ENCODE peak calls at places on chromosomes 11 and 22, in ten cellular contexts. One of them, this sample, is unnamed.

GRCh38 chr22:44497218-44497903 is 672 bp downstream of the RTL6 start:
- DNase-seq in skeletal muscle cell: no peak
- DNase-seq in choroid plexus epithelial cell: peak; percentile 16
- DNase-seq in breast epithelium: no peak
- DNase-seq in fibroblast of the aortic adventitia: no peak
- DNase-seq in dermis blood vessel endothelial cell: peak; percentile 41
- DNase-seq in LHCN-M2: peak; percentile 31
- DNase-seq in substantia nigra: no peak
- DNase-seq in A549: no peak
- DNase-seq in neuronal stem cell: peak; percentile 9
- DNase-seq in this sample: no peak

GRCh38 chr11:31824791-31825452 is 13.8 kb upstream of the PAX6 start:
- DNase-seq in A549: no peak
- DNase-seq in neuronal stem cell: no peak
- DNase-seq in dermis blood vessel endothelial cell: no peak
- DNase-seq in substantia nigra: no peak
- DNase-seq in LHCN-M2: no peak
- DNase-seq in fibroblast of the aortic adventitia: no peak
- DNase-seq in choroid plexus epithelial cell: no peak
- DNase-seq in skeletal muscle cell: no peak
- DNase-seq in breast epithelium: no peak
- DNase-seq in this sample: no peak

GRCh38 chr11:2419638-2420501 is 19.3 kb downstream of the TSSC4 start:
- DNase-seq in skeletal muscle cell: peak; percentile 28
- DNase-seq in LHCN-M2: peak; percentile 59
- DNase-seq in substantia nigra: peak; percentile 64
- DNase-seq in choroid plexus epithelial cell: peak; percentile 86
- DNase-seq in dermis blood vessel endothelial cell: peak; percentile 87
- DNase-seq in neuronal stem cell: peak; percentile 69
- DNase-seq in A549: peak; percentile 85
- DNase-seq in breast epithelium: peak; percentile 64
- DNase-seq in fibroblast of the aortic adventitia: peak; percentile 82
- DNase-seq in this sample: peak; percentile 29

GRCh38 chr11:35541621-35542375 is 16.4 kb upstream of the PAMR1 start:
- DNase-seq in fibroblast of the aortic adventitia: peak; percentile 99
- DNase-seq in breast epithelium: peak; percentile 61
- DNase-seq in neuronal stem cell: no peak
- DNase-seq in substantia nigra: no peak
- DNase-seq in A549: no peak
- DNase-seq in skeletal muscle cell: peak; percentile 62
- DNase-seq in LHCN-M2: peak; percentile 57
- DNase-seq in dermis blood vessel endothelial cell: no peak
- DNase-seq in choroid plexus epithelial cell: peak; percentile 94
- DNase-seq in this sample: no peak

GRCh38 chr11:65861533-65862183 is 1.4 kb downstream of the MUS81 start:
- DNase-seq in A549: no peak
- DNase-seq in substantia nigra: no peak
- DNase-seq in neuronal stem cell: no peak
- DNase-seq in dermis blood vessel endothelial cell: no peak
- DNase-seq in fibroblast of the aortic adventitia: no peak
- DNase-seq in choroid plexus epithelial cell: no peak
- DNase-seq in breast epithelium: no peak
- DNase-seq in LHCN-M2: no peak
- DNase-seq in skeletal muscle cell: no peak
- DNase-seq in this sample: no peak

GRCh38 chr11:111296196-111296595 is 2.1 kb upstream of the POU2AF3 start:
- DNase-seq in choroid plexus epithelial cell: no peak
- DNase-seq in fibroblast of the aortic adventitia: no peak
- DNase-seq in neuronal stem cell: no peak
- DNase-seq in substantia nigra: no peak
- DNase-seq in dermis blood vessel endothelial cell: no peak
- DNase-seq in skeletal muscle cell: no peak
- DNase-seq in LHCN-M2: no peak
- DNase-seq in breast epithelium: no peak
- DNase-seq in A549: no peak
- DNase-seq in this sample: no peak

GRCh38 chr11:117769530-117769929 is 27.5 kb downstream of the DSCAML1 start:
- DNase-seq in skeletal muscle cell: no peak
- DNase-seq in LHCN-M2: no peak
- DNase-seq in A549: no peak
- DNase-seq in dermis blood vessel endothelial cell: no peak
- DNase-seq in choroid plexus epithelial cell: no peak
- DNase-seq in substantia nigra: no peak
- DNase-seq in fibroblast of the aortic adventitia: no peak
- DNase-seq in breast epithelium: no peak
- DNase-seq in neuronal stem cell: no peak
- DNase-seq in this sample: no peak

GRCh38 chr22:44702479-44703219 is 645 bp downstream of the PRR5 start:
- DNase-seq in substantia nigra: no peak
- DNase-seq in fibroblast of the aortic adventitia: no peak
- DNase-seq in skeletal muscle cell: no peak
- DNase-seq in breast epithelium: no peak
- DNase-seq in neuronal stem cell: peak; percentile 51
- DNase-seq in dermis blood vessel endothelial cell: no peak
- DNase-seq in choroid plexus epithelial cell: peak; percentile 50
- DNase-seq in LHCN-M2: peak; percentile 44
- DNase-seq in A549: no peak
- DNase-seq in this sample: no peak

GRCh38 chr22:32564170-32565001 is 89.8 kb downstream of the FBXO7 start:
- DNase-seq in breast epithelium: no peak
- DNase-seq in choroid plexus epithelial cell: peak; percentile 49
- DNase-seq in neuronal stem cell: no peak
- DNase-seq in skeletal muscle cell: no peak
- DNase-seq in dermis blood vessel endothelial cell: no peak
- DNase-seq in fibroblast of the aortic adventitia: peak; percentile 61
- DNase-seq in substantia nigra: no peak
- DNase-seq in A549: no peak
- DNase-seq in LHCN-M2: peak; percentile 61
- DNase-seq in this sample: no peak

This sample was measured in CMK.